ENCODE peak calls at places on chromosomes 6 and 20, in nine cellular contexts. A is cardiac fibroblast, R is EL, W is Kasumi-1, B is aorta, M is RWPE1, P is NCI-H1092, U is T follicular helper cell, Q is H1. Y is an unnamed sample.

GRCh38 chr20:51678041-51678697 is 90.0 kb downstream of the ATP9A start:
- DNase-seq in M (no peak), R (no peak), B (no peak), A (no peak), W (no peak), U (no peak), P (no peak), Q (no peak), Y (no peak)

GRCh38 chr6:15443119-15443518 is 197.2 kb downstream of the JARID2 start:
- DNase-seq in W (peak), P (no peak), M (peak), A (peak), U (no peak), R (peak), Q (no peak), B (no peak), Y (no peak)

GRCh38 chr6:142683688-142684087 is 261.3 kb downstream of the HIVEP2 start:
- DNase-seq in B (no peak), P (no peak), W (no peak), Q (no peak), R (no peak), M (no peak), A (no peak), U (no peak), Y (no peak)

GRCh38 chr6:133809406-133809805 is 79.5 kb upstream of the TCF21 start:
- DNase-seq in Q (no peak), W (no peak), R (peak), B (no peak), A (peak), M (no peak), P (no peak), U (no peak), Y (no peak)

GRCh38 chr6:45827952-45828530 is 187.6 kb downstream of the CLIC5 start:
- DNase-seq in M (no peak), R (no peak), B (no peak), Q (no peak), W (no peak), P (no peak), A (no peak), U (no peak), Y (no peak)

GRCh38 chr6:27297857-27298730 is 14.0 kb downstream of the POM121L2 start:
- DNase-seq in P (no peak), A (peak), W (no peak), M (no peak), Q (no peak), U (no peak), R (peak), B (no peak), Y (no peak)

GRCh38 chr6:157978021-157978783 is 3.5 kb upstream of the SYNJ2 start:
- DNase-seq in M (no peak), A (no peak), P (no peak), W (no peak), B (no peak), Q (no peak), U (no peak), R (no peak), Y (no peak)

GRCh38 chr20:39574061-39574460 is 611.9 kb downstream of the DHX35 start:
- DNase-seq in M (no peak), B (no peak), R (no peak), P (no peak), U (no peak), Q (no peak), W (no peak), A (no peak), Y (no peak)

GRCh38 chr6:76441850-76442249 is 369.4 kb upstream of the IMPG1 start:
- DNase-seq in M (no peak), W (no peak), A (no peak), B (no peak), P (no peak), R (no peak), Q (no peak), U (no peak), Y (no peak)

GRCh38 chr20:24309596-24309995 is 159.8 kb upstream of the SYNDIG1 start:
- DNase-seq in P (no peak), U (no peak), Q (no peak), W (no peak), R (no peak), B (no peak), A (no peak), M (no peak), Y (no peak)

GRCh38 chr6:53673138-53673801 is 7.7 kb upstream of the KLHL31 start:
- DNase-seq in P (no peak), Q (no peak), U (no peak), W (no peak), R (peak), A (peak), M (peak), B (no peak), Y (peak)

GRCh38 chr6:168867247-168868102 is 386.2 kb downstream of the THBS2 start:
- DNase-seq in P (no peak), R (no peak), M (no peak), U (no peak), B (no peak), A (no peak), Q (no peak), W (no peak), Y (no peak)

GRCh38 chr6:82144852-82145332 is 102.7 kb downstream of the IBTK start:
- DNase-seq in W (no peak), A (peak), B (peak), R (peak), M (peak), P (no peak), U (no peak), Q (no peak), Y (peak)

GRCh38 chr6:151502499-151502898 is 8.7 kb downstream of the CCDC170 start:
- DNase-seq in A (peak), W (no peak), M (peak), U (no peak), P (no peak), B (no peak), R (peak), Q (no peak), Y (no peak)

GRCh38 chr6:106862858-106863257 is 111.7 kb downstream of the CD24 start:
- DNase-seq in A (no peak), B (no peak), R (no peak), U (no peak), Q (no peak), P (no peak), M (no peak), W (no peak), Y (no peak)

GRCh38 chr6:155142163-155142901 is 121.5 kb upstream of the CLDN20 start:
- DNase-seq in W (no peak), U (no peak), R (no peak), B (no peak), M (no peak), Q (no peak), P (no peak), A (no peak), Y (no peak)

GRCh38 chr6:135522975-135523692 is 25.6 kb upstream of the AHI1 start:
- DNase-seq in R (peak), B (no peak), W (no peak), U (no peak), A (peak), Q (no peak), M (peak), P (no peak), Y (no peak)

GRCh38 chr6:125872259-125872921 is 81.6 kb downstream of the NCOA7 start:
- DNase-seq in B (no peak), R (peak), Q (no peak), W (no peak), U (no peak), P (no peak), A (peak), M (no peak), Y (peak)

GRCh38 chr6:28258877-28259777 is at the start of gene NKAPL:
- DNase-seq in Q (no peak), W (no peak), A (peak), B (peak), U (no peak), P (no peak), M (no peak), R (peak), Y (no peak)

GRCh38 chr6:111843347-111844147 is 29.7 kb downstream of the FYN start:
- DNase-seq in M (no peak), W (no peak), A (no peak), B (no peak), Q (no peak), P (no peak), R (no peak), U (peak), Y (no peak)

GRCh38 chr6:31350973-31351733 is 5.8 kb downstream of the HLA-B start:
- DNase-seq in U (no peak), Q (no peak), A (no peak), R (no peak), P (no peak), W (no peak), M (no peak), B (no peak), Y (no peak)

GRCh38 chr6:161369339-161369738 is 95.5 kb upstream of the AGPAT4 start:
- DNase-seq in U (no peak), R (peak), Q (no peak), B (no peak), P (no peak), A (peak), M (peak), W (no peak), Y (no peak)

GRCh38 chr6:75563032-75563431 is 38.6 kb upstream of the SENP6 start:
- DNase-seq in W (peak), U (no peak), B (no peak), A (peak), M (no peak), R (peak), P (no peak), Q (peak), Y (peak)

GRCh38 chr20:17530716-17531536 is at the start of gene BFSP1:
- DNase-seq in M (peak), R (peak), W (peak), Q (peak), A (peak), U (no peak), P (peak), B (peak), Y (no peak)

GRCh38 chr6:31493875-31494694 is 3.9 kb upstream of the MICB start:
- DNase-seq in A (peak), W (peak), P (peak), Q (no peak), B (peak), M (peak), U (peak), R (peak), Y (no peak)

GRCh38 chr6:28537509-28538140 is 11.9 kb downstream of the GPX5 start:
- DNase-seq in A (peak), R (peak), P (no peak), Q (peak), B (no peak), W (no peak), U (peak), M (no peak), Y (peak)

GRCh38 chr6:158567871-158568401 is 8.0 kb downstream of the TMEM181 start:
- DNase-seq in P (no peak), A (no peak), W (no peak), U (no peak), B (no peak), Q (no peak), R (no peak), M (peak), Y (no peak)

GRCh38 chr20:5999783-6000182 is 49.3 kb downstream of the MCM8 start:
- DNase-seq in R (no peak), M (no peak), A (no peak), Q (no peak), U (no peak), P (no peak), B (no peak), W (no peak), Y (no peak)

GRCh38 chr6:53827485-53827884 is 32.7 kb downstream of the LRRC1 start:
- DNase-seq in U (no peak), W (no peak), A (no peak), R (no peak), B (no peak), Q (no peak), M (peak), P (no peak), Y (no peak)

GRCh38 chr6:111871207-111871606 is 2.0 kb downstream of the FYN start:
- DNase-seq in R (peak), U (peak), W (peak), Q (no peak), A (no peak), B (no peak), M (no peak), P (no peak), Y (no peak)

GRCh38 chr20:51497542-51498467 is 44.7 kb downstream of the NFATC2 start:
- DNase-seq in U (peak), B (no peak), M (no peak), W (peak), A (peak), R (no peak), P (no peak), Q (no peak), Y (peak)

GRCh38 chr20:39849664-39850063 is 839.4 kb downstream of the MAFB start:
- DNase-seq in A (peak), P (peak), M (peak), B (peak), U (no peak), Q (no peak), W (no peak), R (peak), Y (peak)

GRCh38 chr6:113447088-113447831 is 409.9 kb upstream of the MARCKS start:
- DNase-seq in B (no peak), R (peak), P (no peak), M (peak), Q (no peak), W (peak), A (peak), U (no peak), Y (peak)

GRCh38 chr20:32203556-32204484 is 3.7 kb downstream of the PLAGL2 start:
- DNase-seq in U (no peak), W (no peak), R (no peak), Q (no peak), B (no peak), A (peak), P (no peak), M (peak), Y (no peak)

GRCh38 chr6:151524059-151524458 is 30.2 kb downstream of the CCDC170 start:
- DNase-seq in U (no peak), B (no peak), M (no peak), R (peak), A (no peak), P (no peak), W (no peak), Q (no peak), Y (no peak)

GRCh38 chr20:19433371-19434316 is 221.2 kb downstream of the SLC24A3 start:
- DNase-seq in M (no peak), P (no peak), Q (no peak), U (no peak), R (peak), A (peak), B (no peak), W (no peak), Y (no peak)

GRCh38 chr20:45611054-45611453 is 18.5 kb upstream of the WFDC10A start:
- DNase-seq in R (peak), A (peak), W (peak), P (no peak), M (peak), Q (no peak), U (no peak), B (no peak), Y (peak)

GRCh38 chr6:110944681-110945151 is 13.8 kb upstream of the GTF3C6 start:
- DNase-seq in A (peak), R (peak), W (peak), Q (no peak), B (no peak), P (no peak), U (no peak), M (peak), Y (peak)

GRCh38 chr6:88422831-88423230 is 256.7 kb upstream of the CNR1 start:
- DNase-seq in Q (no peak), P (no peak), A (peak), U (no peak), M (no peak), R (peak), B (no peak), W (no peak), Y (no peak)